ENCODE peak calls at places on chromosomes 5 and 9, in seven cellular contexts. Y, M, Q, T, J, H and S are unnamed samples.
A peak's percentile ranks its signal among the peaks of the same experiment; 100 is the strongest.

GRCh38 chr9:36976371-36977030 is 57.6 kb downstream of the PAX5 start:
- DNase-seq in Y (no peak), M (no peak), Q (no peak), T (no peak), J (no peak), H (no peak), S (no peak)

GRCh38 chr9:12739014-12739413 is 35.8 kb upstream of the LURAP1L start:
- DNase-seq in Y (no peak), M (no peak), Q (peak; percentile 50), T (no peak), J (peak; percentile 36), H (no peak), S (no peak)

GRCh38 chr9:124108216-124108615 is 96.6 kb downstream of the LHX2 start:
- DNase-seq in Y (no peak), M (no peak), Q (no peak), T (no peak), J (no peak), H (no peak), S (no peak)

GRCh38 chr9:109108318-109108717 is 11.4 kb downstream of the TMEM245 start:
- DNase-seq in Y (no peak), M (no peak), Q (peak; percentile 70), T (no peak), J (peak; percentile 71), H (no peak), S (no peak)

GRCh38 chr5:61280766-61281427 is 51.2 kb upstream of the ZSWIM6 start:
- DNase-seq in Y (no peak), M (no peak), Q (no peak), T (no peak), J (no peak), H (no peak), S (no peak)

GRCh38 chr9:127309715-127310114 is 45.1 kb downstream of the GARNL3 start:
- DNase-seq in Y (no peak), M (no peak), Q (no peak), T (no peak), J (no peak), H (no peak), S (no peak)

GRCh38 chr5:133778636-133779035 is 166.3 kb upstream of the FSTL4 start:
- DNase-seq in Y (no peak), M (no peak), Q (no peak), T (no peak), J (no peak), H (no peak), S (no peak)

GRCh38 chr9:69325409-69326212 is 596 bp downstream of the ENTREP1 start:
- DNase-seq in Y (no peak), M (no peak), Q (peak; percentile 21), T (peak; percentile 64), J (no peak), H (no peak), S (no peak)

GRCh38 chr9:84702469-84702868 is 32.9 kb downstream of the NTRK2 start:
- DNase-seq in Y (no peak), M (no peak), Q (no peak), T (no peak), J (no peak), H (no peak), S (no peak)

GRCh38 chr9:84705128-84705527 is 35.6 kb downstream of the NTRK2 start:
- DNase-seq in Y (no peak), M (no peak), Q (no peak), T (peak; percentile 30), J (no peak), H (no peak), S (no peak)

GRCh38 chr9:84699897-84700395 is 30.4 kb downstream of the NTRK2 start:
- DNase-seq in Y (no peak), M (no peak), Q (no peak), T (no peak), J (no peak), H (no peak), S (no peak)

GRCh38 chr9:84703793-84704192 is 34.3 kb downstream of the NTRK2 start:
- DNase-seq in Y (no peak), M (no peak), Q (no peak), T (no peak), J (no peak), H (no peak), S (no peak)

GRCh38 chr9:84701801-84702200 is 32.3 kb downstream of the NTRK2 start:
- DNase-seq in Y (no peak), M (no peak), Q (no peak), T (no peak), J (no peak), H (no peak), S (no peak)
- H3K4me3 ChIP-seq in Y (no peak overlapping the region), M (no peak overlapping the region), Q (no peak overlapping the region), T (no peak overlapping the region), J (no peak overlapping the region), H (no peak overlapping the region), S (no peak overlapping the region)

DNA sequence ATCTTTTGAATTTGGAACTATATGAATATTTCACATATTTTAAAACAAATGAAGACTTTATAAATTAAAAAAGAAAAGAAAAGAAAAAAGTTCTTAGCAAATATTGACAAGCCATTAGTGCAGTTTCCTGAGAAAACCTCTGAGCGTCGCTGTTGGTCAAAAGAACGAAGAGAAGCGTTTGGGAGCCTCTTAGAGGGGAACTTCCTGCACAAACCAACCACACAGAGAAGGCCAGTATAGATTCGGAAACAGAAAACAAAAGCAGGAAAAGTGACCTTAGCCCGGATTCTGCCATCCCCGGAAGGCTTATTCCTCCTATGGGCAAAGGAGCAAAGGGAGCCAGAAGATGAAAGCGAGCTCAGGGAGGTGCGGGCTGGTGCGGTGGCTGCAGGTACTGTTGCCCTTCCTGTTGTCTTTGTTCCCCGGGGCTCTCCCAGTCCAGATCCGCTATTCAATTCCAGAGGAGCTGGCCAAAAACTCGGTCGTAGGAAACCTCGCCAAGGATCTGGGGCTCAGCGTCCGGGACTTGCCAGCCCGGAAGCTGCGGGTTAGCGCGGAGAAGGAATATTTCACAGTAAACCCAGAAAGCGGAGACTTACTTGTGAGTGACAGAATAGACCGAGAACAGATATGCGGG is at the start of gene PCDHGB2:
- DNase-seq in Y (no peak), M (peak; percentile 36), Q (peak; percentile 37), T (peak; percentile 38), J (peak; percentile 64), H (no peak), S (no peak)
- H3K4me3 ChIP-seq in Y (no peak within 1 kb of the TSS), M (peak within 1 kb of the TSS; percentile 37), Q (peak within 1 kb of the TSS; percentile 78), T (no peak within 1 kb of the TSS), J (peak within 1 kb of the TSS; percentile 61), H (peak within 1 kb of the TSS; percentile 3), S (peak within 1 kb of the TSS; percentile 59)

GRCh38 chr5:15615859-15616258 is 115.9 kb downstream of the FBXL7 start:
- DNase-seq in Y (no peak), M (no peak), Q (peak; percentile 54), T (no peak), J (peak; percentile 20), H (no peak), S (peak; percentile 39)

GRCh38 chr5:15623794-15624193 is 123.8 kb downstream of the FBXL7 start:
- DNase-seq in Y (no peak), M (no peak), Q (no peak), T (no peak), J (no peak), H (no peak), S (no peak)

GRCh38 chr5:15620501-15620900 is 120.5 kb downstream of the FBXL7 start:
- DNase-seq in Y (peak; percentile 25), M (peak; percentile 56), Q (peak; percentile 44), T (no peak), J (peak; percentile 76), H (no peak), S (peak; percentile 84)

GRCh38 chr5:15618938-15619337 is 119.0 kb downstream of the FBXL7 start:
- DNase-seq in Y (no peak), M (no peak), Q (no peak), T (no peak), J (no peak), H (no peak), S (no peak)

DNA sequence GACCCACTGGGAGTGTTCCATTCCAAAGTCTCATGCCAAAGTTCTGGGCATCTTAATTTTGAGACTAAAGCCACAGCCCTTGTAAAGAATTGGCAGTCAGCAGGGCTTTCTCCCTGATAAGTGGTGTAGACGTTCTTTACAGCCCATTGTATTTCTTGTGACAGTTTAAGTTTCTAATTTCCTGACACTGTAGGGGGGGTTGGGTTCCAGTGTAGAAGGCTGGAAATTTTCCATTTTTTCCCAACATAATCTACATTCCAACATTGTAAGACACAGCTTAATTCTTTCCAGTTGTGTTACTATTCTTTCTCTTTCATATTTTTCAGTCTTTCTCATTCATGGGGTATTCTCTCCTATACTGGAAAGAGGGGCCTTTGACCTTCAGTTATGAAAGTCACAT is 121.1 kb downstream of the FBXL7 start:
- DNase-seq in Y (no peak), M (peak; percentile 48), Q (peak; percentile 50), T (no peak), J (peak; percentile 20), H (no peak), S (peak; percentile 27)
- H3K4me3 ChIP-seq in Y (no peak overlapping the region), M (peak overlapping the region; percentile 1), Q (peak overlapping the region; percentile 60), T (no peak overlapping the region), J (no peak overlapping the region), H (no peak overlapping the region), S (peak overlapping the region; percentile 50)

GRCh38 chr9:91515074-91515687 is 91.5 kb upstream of the NFIL3 start:
- DNase-seq in Y (peak; percentile 91), M (peak; percentile 87), Q (peak; percentile 86), T (no peak), J (peak; percentile 96), H (no peak), S (peak; percentile 75)
- H3K4me3 ChIP-seq in Y (no peak overlapping the region), M (peak overlapping the region; percentile 29), Q (peak overlapping the region; percentile 72), T (no peak overlapping the region), J (peak overlapping the region; percentile 19), H (no peak overlapping the region), S (peak overlapping the region; percentile 4)

DNA sequence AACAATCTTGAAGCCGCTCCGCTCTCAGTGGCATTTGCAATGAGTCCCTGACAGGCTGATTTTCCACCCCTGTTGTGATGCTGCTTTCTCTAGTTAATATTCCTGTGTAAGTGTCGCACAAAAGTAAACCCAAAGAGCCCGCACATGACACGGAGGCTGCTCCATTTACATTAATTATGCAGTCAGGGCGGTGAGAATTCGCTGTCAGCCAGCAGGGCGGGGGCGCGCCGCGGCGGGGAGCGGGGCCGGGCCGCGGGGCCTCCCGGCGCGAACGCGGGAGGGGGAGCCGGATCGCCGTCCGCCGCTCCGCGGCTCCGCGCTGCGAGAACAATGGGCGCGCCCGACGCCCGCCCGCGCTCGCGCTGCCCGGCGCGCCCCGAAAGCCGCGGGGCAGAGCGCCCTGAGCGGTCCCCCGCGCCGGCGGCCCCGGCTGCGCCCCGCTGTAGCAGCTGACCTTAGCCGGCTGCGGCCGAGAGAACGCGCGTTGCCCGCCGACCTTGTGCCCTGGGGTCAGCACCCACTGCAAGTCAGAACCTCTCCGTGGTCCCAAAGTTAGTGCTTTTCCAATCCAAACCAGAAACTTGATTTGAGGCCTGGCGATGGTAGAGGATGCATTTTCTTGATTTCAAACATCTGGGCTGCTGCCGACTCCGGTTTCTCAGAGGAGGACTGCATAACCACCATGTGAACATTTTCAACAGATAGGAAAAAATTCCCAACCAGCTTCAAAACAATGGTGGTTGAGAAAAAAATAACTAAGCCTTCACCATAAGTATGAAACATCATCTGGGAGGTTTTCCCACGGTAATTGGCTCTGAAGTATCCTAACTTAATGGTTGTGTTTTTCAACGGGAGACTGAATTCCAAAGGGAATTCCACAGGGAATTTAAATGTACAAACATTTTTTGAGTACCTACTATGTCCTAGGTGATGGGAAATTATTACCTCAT is 142.6 kb downstream of the PBX3 start:
- DNase-seq in Y (peak; percentile 11), M (no peak), Q (peak; percentile 75), T (peak; percentile 80), J (peak; percentile 52), H (no peak), S (no peak)
- H3K4me3 ChIP-seq in Y (peak overlapping the region; percentile 38), M (peak overlapping the region; percentile 56), Q (peak overlapping the region; percentile 84), T (peak overlapping the region; percentile 69), J (peak overlapping the region; percentile 94), H (peak overlapping the region; percentile 43), S (peak overlapping the region; percentile 35)